ENCODE peak calls at places on chromosomes 2 and 18, in seven cellular contexts. E, P, A, Y, F, W and H are unnamed samples.

GRCh38 chr2:43126817-43127207 is 99.6 kb downstream of the ZFP36L2 start:
- DNase-seq in E (no peak), P (no peak), A (no peak), Y (no peak), F (no peak), W (no peak), H (no peak)

GRCh38 chr18:79877163-79878091 is 74.0 kb downstream of the SLC66A2 start:
- DNase-seq in E (no peak), P (peak), A (no peak), Y (no peak), F (no peak), W (no peak), H (peak)

GRCh38 chr2:72719416-72719815 is 106.4 kb downstream of the EXOC6B start:
- DNase-seq in E (no peak), P (peak), A (no peak), Y (peak), F (no peak), W (no peak), H (no peak)

GRCh38 chr18:11407900-11408299 is 201.5 kb upstream of the SLC35G4 start:
- DNase-seq in E (no peak), P (no peak), A (no peak), Y (peak), F (no peak), W (no peak), H (no peak)

GRCh38 chr2:72198532-72199241 is 51.0 kb upstream of the CYP26B1 start:
- DNase-seq in E (no peak), P (no peak), A (no peak), Y (peak), F (no peak), W (no peak), H (no peak)

GRCh38 chr2:225100856-225101294 is 58.6 kb upstream of the DOCK10 start:
- DNase-seq in E (no peak), P (peak), A (no peak), Y (peak), F (no peak), W (no peak), H (no peak)

GRCh38 chr2:146602856-146603255 is 1242.0 kb upstream of the ACVR2A start:
- DNase-seq in E (no peak), P (no peak), A (no peak), Y (peak), F (no peak), W (no peak), H (no peak)

GRCh38 chr2:75710220-75710576 is 517 bp downstream of the GCFC2 start:
- DNase-seq in E (no peak), P (no peak), A (no peak), Y (no peak), F (no peak), W (no peak), H (no peak)

GRCh38 chr2:136510244-136510643 is 255.1 kb upstream of the THSD7B start:
- DNase-seq in E (no peak), P (peak), A (no peak), Y (no peak), F (no peak), W (no peak), H (no peak)

GRCh38 chr18:58793361-58793760 is 71.3 kb upstream of the ZNF532 start:
- DNase-seq in E (no peak), P (no peak), A (no peak), Y (peak), F (no peak), W (no peak), H (no peak)

GRCh38 chr2:224570328-224570993 is 14.7 kb downstream of the CUL3 start:
- DNase-seq in E (no peak), P (no peak), A (no peak), Y (peak), F (no peak), W (no peak), H (no peak)

DNA sequence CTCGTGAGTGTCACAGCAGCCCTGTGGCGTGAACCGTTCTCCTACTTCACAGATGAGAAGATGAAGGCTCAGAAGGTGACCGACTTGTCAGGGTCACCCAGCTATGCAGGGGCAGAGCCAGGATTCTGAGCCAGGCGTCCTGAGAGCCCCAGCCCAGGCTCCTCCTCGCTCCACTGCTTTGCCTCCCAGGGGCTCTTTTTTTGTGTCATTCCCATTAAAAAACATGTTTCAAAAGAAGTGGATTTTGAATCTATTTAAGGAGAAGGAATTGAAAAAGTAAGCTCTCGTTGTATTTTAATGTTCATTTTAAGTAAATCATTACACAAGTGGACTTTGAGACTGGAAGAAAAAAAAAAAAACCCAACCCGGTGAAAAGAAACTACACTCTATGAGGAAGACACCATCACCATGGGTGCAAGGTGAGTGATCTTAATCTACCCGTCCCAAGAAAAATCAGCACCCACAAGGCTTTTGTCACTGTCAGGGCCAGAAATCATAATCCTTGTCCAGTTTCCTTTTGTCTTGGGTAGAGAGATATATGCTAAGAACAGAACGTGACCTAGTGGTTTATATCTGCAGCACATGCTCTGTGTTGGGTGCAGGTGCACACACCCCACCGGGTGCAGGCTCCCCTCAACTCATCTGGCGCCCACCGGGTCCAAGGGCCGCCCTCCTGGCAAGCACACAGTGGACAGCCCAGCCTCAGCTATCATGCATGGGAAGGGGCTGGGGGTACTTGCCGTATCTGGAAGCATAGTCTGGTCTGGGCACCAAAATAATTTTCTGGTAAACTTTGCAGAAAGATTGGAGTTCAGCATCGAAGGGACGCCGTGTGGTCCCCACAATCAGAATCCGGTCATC is 73.5 kb upstream of the ASB18 start:
- DNase-seq in E (no peak), P (no peak), A (no peak), Y (no peak), F (no peak), W (no peak), H (no peak)
- H3K27ac ChIP-seq in E (no peak), P (no peak), A (no peak), Y (no peak), F (peak), W (no peak), H (no peak)

GRCh38 chr2:17543131-17543660 is 2.7 kb downstream of the VSNL1 start:
- DNase-seq in E (no peak), P (peak), A (no peak), Y (no peak), F (no peak), W (no peak), H (no peak)

GRCh38 chr2:17541514-17541950 is 1.0 kb downstream of the VSNL1 start:
- DNase-seq in E (no peak), P (no peak), A (no peak), Y (no peak), F (no peak), W (no peak), H (no peak)

GRCh38 chr2:17545680-17546613 is 5.5 kb downstream of the VSNL1 start:
- DNase-seq in E (no peak), P (no peak), A (no peak), Y (no peak), F (no peak), W (no peak), H (no peak)

GRCh38 chr2:17542471-17542870 is 2.0 kb downstream of the VSNL1 start:
- DNase-seq in E (no peak), P (no peak), A (no peak), Y (no peak), F (no peak), W (no peak), H (no peak)

GRCh38 chr2:17543848-17544645 is 3.6 kb downstream of the VSNL1 start:
- DNase-seq in E (no peak), P (peak), A (no peak), Y (peak), F (no peak), W (no peak), H (no peak)
- H3K4me3 ChIP-seq in E (no peak), P (no peak), A (no peak), Y (no peak), F (no peak), W (no peak), H (no peak)

GRCh38 chr2:44360749-44361329 is 455 bp downstream of the PREPL start:
- DNase-seq in E (no peak), P (no peak), A (no peak), Y (peak), F (no peak), W (no peak), H (no peak)

GRCh38 chr2:44361330-44362206 is at the start of the genes CAMKMT and PREPL:
- DNase-seq in E (peak), P (peak), A (peak), Y (peak), F (peak), W (peak), H (peak)

GRCh38 chr2:44358498-44358897 is 2.8 kb downstream of the PREPL start:
- DNase-seq in E (no peak), P (peak), A (peak), Y (peak), F (no peak), W (peak), H (no peak)

GRCh38 chr2:44364604-44365003 is 2.9 kb downstream of the CAMKMT start:
- DNase-seq in E (no peak), P (no peak), A (no peak), Y (no peak), F (no peak), W (no peak), H (no peak)

GRCh38 chr2:44362207-44363015 is 664 bp downstream of the CAMKMT start:
- DNase-seq in E (peak), P (no peak), A (peak), Y (peak), F (peak), W (peak), H (no peak)
- H3K27ac ChIP-seq in E (peak), P (peak), A (peak), Y (peak), F (peak), W (peak), H (peak)

DNA sequence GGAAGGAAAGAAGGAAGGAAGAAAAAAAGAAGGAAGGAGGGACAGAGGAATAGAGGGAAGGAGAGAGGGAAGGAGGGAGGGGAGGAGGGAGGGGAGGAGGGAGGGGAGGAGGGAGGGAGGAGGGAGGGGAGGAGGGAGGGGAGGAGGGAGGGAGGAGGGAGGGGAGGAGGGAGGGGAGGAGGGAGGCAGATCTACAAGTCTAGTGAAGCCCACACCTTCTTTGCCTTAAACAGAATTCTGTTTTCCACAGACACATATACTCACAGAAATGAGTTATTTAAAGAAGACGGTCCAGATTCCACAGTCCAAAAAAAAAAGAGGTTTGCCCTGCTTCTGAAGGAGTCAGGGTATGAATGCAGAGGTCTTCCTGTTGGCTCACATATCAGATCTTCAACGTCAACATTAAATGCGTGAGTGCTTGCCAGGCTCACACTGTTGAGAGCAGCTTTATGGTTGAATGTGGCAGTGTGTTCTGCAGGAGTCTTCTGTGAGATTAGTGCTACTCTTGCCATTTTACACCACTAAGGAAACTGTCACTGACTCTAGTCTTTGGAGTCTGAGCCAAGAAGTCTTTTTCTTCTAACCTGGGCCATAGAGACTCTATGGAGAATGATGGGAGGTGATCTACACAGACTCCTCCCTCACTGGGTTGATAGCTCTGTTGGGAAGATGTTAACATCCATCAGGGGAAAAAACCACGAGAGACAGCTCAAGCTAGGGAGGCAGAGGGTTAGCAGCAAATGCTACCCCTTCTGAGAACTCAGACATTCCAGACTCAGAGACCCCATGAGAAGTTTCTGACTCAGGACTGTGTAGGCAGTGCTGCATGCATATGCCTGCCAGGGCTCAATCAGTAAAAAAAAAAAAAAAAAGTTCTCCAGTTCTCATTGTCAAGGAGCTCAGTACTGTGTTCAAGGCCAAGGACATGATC is 23.3 kb downstream of the PAX8 start:
- DNase-seq in E (no peak), P (no peak), A (no peak), Y (peak), F (no peak), W (no peak), H (no peak)
- H3K4me3 ChIP-seq in E (no peak), P (no peak), A (no peak), Y (no peak), F (no peak), W (no peak), H (no peak)

DNA sequence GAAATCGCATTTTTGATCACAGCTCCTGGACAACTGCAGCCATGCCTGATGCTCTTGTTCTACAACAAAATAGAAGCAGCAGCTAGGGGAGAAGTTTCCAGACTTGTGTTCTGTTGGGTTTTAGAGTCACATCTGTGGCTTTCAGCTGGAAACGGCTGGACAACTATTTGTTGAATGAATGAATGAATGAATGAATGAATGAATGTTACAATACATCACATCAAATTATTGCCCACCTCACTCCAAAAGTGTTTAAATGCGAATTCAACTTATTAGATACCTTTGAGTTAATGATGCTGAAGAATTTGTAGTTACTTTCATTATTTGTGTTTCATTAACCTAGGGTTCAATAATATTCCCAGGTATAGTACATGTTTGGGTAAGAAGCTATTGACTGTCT is 8.5 kb upstream of the METTL21A start:
- DNase-seq in E (no peak), P (no peak), A (no peak), Y (no peak), F (no peak), W (no peak), H (no peak)
- H3K27ac ChIP-seq in E (no peak), P (no peak), A (no peak), Y (no peak), F (no peak), W (no peak), H (no peak)

GRCh38 chr2:166375736-166376487 is at the start of gene SCN9A:
- DNase-seq in E (peak), P (peak), A (peak), Y (peak), F (peak), W (peak), H (peak)
- H3K4me3 ChIP-seq in E (peak), P (peak), A (peak), Y (peak), F (peak), W (peak), H (peak)

GRCh38 chr2:159051656-159052055 is 83.2 kb downstream of the TANC1 start:
- DNase-seq in E (no peak), P (no peak), A (no peak), Y (no peak), F (no peak), W (no peak), H (no peak)
- H3K27ac ChIP-seq in E (no peak), P (no peak), A (no peak), Y (no peak), F (peak), W (no peak), H (no peak)

DNA sequence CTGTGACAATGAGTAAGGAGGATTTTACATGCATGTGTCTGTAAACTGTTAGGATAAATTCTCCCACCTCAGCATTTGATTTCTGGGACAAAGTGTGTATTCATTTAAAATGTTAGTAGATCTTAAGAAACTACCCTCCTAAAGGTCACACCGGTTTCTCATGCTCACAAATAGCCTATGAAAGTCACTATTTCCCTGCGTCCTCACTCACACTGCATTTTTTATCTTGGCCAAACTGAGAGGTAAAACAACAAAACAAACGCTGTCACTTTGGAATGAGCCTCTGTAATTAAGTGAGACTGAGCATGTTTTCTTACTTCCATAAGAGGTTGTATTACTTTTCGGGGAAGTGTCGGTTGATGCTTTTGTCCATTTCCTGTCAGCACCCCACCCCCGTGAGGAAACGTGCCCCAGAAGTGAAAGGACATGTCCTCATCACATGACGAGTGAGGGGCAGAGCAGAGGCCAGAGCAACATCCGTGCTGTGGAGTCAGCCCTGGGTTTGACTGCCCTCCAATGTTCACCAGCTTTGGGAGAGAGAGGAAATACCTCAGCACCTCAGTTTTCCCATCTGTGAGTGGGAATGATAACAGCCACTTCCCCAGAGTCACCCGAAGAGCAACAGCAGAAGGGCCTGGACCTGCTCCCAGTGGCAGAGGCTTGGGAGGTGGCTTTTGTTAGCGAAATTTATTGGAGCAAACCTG is 3.1 kb downstream of the GYPC start:
- DNase-seq in E (peak), P (peak), A (peak), Y (peak), F (peak), W (peak), H (peak)
- H3K4me3 ChIP-seq in E (no peak), P (no peak), A (no peak), Y (no peak), F (no peak), W (no peak), H (no peak)